ENCODE peak calls at places on chromosomes 7 and 10, in five cellular contexts. K is prostate gland, X is BJ, E is psoas muscle, D is mucosa of descending colon. P is an unnamed sample. For H3K36me3, the result is how much of the 10 kb centered on the place peaks cover.

GRCh38 chr7:140478361-140479061 is 794 bp downstream of the MKRN1 start:
- DNase-seq in E (peak), X (no peak), D (peak), K (peak), P (peak)

GRCh38 chr7:29865526-29865925 is 59.2 kb downstream of the WIPF3 start:
- DNase-seq in E (no peak), X (peak), D (no peak), K (no peak), P (peak)

GRCh38 chr10:13087986-13088618 is 11.9 kb upstream of the OPTN start:
- DNase-seq in K (no peak), E (no peak), D (no peak), X (peak), P (peak)

GRCh38 chr7:28125381-28126046 is 55.1 kb downstream of the JAZF1 start:
- DNase-seq in D (no peak), K (no peak), E (no peak), X (no peak), P (no peak)

GRCh38 chr10:102652170-102652926 is 8.1 kb downstream of the TRIM8 start:
- DNase-seq in E (no peak), K (no peak), X (no peak), D (no peak), P (peak)

GRCh38 chr10:24333736-24334135 is 124.8 kb downstream of the KIAA1217 start:
- DNase-seq in X (peak), E (no peak), D (no peak), K (no peak), P (no peak)

GRCh38 chr10:75922435-75922834 is 491.0 kb downstream of the LRMDA start:
- DNase-seq in D (no peak), K (no peak), E (no peak), X (no peak), P (no peak)

GRCh38 chr7:87598234-87599009 is 2.3 kb downstream of the ABCB1 start:
- DNase-seq in E (no peak), X (no peak), K (no peak), D (no peak), P (no peak)

GRCh38 chr10:95741807-95742528 is 14.0 kb upstream of the ENTPD1 start:
- DNase-seq in K (no peak), D (no peak), X (no peak), E (no peak), P (no peak)

GRCh38 chr10:50540069-50540825 is 83.5 kb downstream of the SGMS1 start:
- DNase-seq in K (no peak), E (no peak), D (no peak), X (no peak), P (no peak)

GRCh38 chr7:26390016-26390415 is 98.4 kb downstream of the SNX10 start:
- DNase-seq in D (no peak), E (no peak), K (no peak), X (no peak), P (no peak)

GRCh38 chr7:45196374-45196773 is 38.8 kb downstream of the RAMP3 start:
- DNase-seq in E (peak), D (no peak), K (no peak), X (no peak), P (no peak)

GRCh38 chr10:44924261-44925040 is 13.3 kb downstream of the TMEM72 start:
- DNase-seq in D (no peak), K (no peak), E (no peak), X (no peak), P (no peak)

GRCh38 chr10:131626274-131626673 is 274.5 kb upstream of the PPP2R2D start:
- DNase-seq in K (no peak), X (no peak), E (no peak), D (no peak), P (no peak)

GRCh38 chr10:98892523-98892922 is 343.1 kb downstream of the HPSE2 start:
- DNase-seq in K (no peak), D (no peak), E (no peak), X (no peak), P (no peak)

GRCh38 chr10:78448470-78448869 is 414.8 kb downstream of the RPS24 start:
- DNase-seq in D (no peak), K (no peak), X (no peak), E (no peak), P (no peak)

GRCh38 chr7:33558961-33559710 is 346.2 kb upstream of the BMPER start:
- DNase-seq in E (no peak), K (no peak), X (no peak), D (no peak), P (no peak)

GRCh38 chr7:28128608-28129007 is 52.0 kb downstream of the JAZF1 start:
- DNase-seq in K (no peak), E (no peak), X (no peak), D (no peak), P (no peak)

GRCh38 chr10:4345842-4346241 is 480.2 kb upstream of the AKR1E2 start:
- DNase-seq in X (no peak), K (no peak), E (no peak), D (no peak), P (no peak)

GRCh38 chr10:4343798-4344370 is 482.1 kb upstream of the AKR1E2 start:
- DNase-seq in X (no peak), D (no peak), K (no peak), E (no peak), P (no peak)

GRCh38 chr10:4343091-4343490 is 482.9 kb upstream of the AKR1E2 start:
- DNase-seq in D (no peak), X (no peak), K (no peak), E (no peak), P (no peak)

GRCh38 chr10:4346257-4346656 is 479.8 kb upstream of the AKR1E2 start:
- DNase-seq in D (no peak), X (no peak), K (no peak), E (no peak), P (no peak)

DNA sequence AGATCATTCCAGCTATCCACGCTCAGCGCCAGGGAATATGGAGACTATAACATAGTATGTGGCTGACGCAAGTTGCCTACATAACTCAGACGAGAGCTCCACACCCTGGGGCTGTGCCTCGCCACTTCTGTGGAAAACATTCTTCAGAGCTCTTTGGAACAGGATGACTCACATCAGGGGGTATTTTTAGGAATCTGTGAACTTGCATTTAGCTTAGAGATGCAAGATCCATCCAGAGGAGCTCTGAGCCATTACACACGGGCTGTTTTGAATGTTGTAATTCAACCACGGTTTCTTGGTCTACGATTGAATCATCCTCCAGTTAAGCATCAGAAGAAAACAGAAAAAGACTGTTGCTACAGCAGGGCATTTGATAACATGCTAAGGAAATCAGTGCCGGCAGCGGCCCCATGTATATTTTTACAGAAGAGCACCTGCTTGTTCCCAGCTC is 481.4 kb upstream of the AKR1E2 start:
- DNase-seq in K (no peak), X (peak), E (peak), D (no peak), P (peak)
- TF ChIP-seq CTCF in K (no peak), X (peak), E (peak), D (no peak), P (peak)

GRCh38 chr7:32501522-32501921 is 6.2 kb downstream of the AVL9 start:
- DNase-seq in X (no peak), E (no peak), K (no peak), D (no peak), P (peak)
- H3K36me3 ChIP-seq in X (under half), E (under half), K (under half), D (under half), P (under half)

DNA sequence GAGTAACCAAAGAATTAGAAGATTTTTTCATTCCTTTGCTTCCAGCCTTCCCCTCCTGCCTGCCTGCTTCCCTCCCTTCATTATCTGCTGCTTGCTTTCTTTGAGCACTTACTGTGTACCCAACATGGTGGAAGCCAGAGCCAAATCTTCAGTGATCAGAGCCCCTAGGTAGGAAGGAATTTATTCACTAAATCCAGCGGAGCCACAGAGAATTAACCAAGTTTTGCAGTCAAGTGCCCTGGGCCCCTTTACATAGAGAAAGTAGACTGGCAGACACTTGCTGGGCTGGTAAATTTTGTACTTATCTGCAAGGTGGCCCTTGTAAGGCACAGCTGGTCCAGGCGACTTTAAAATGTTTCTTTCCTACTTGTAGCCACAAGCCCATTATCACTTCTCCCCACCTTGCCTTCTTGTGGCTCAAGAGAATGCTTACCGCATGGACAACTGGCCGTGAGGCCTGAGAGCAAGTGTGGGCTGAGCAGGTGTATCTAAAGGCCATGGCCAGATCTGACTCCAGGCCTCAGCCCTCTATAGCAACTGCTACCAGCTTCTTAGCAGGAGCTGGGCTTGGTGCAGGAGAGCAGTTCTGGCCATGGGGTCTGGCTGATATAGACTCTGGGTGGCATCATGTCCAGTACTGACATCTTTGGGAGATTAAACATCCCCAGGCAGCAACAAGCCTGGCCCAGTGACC is 11.1 kb downstream of the UNC5B start:
- DNase-seq in X (no peak), D (no peak), K (no peak), E (no peak), P (no peak)
- H3K4me3 ChIP-seq in X (no peak), D (no peak), K (no peak), E (no peak), P (no peak)

GRCh38 chr7:107661081-107661864 is 645 bp downstream of the SLC26A4 start:
- DNase-seq in D (peak), K (peak), X (no peak), E (peak), P (peak)
- TF ChIP-seq CTCF in D (no peak), K (peak), X (peak), E (no peak), P (no peak)

GRCh38 chr7:73448609-73449008 is 15.0 kb downstream of the FZD9 start:
- DNase-seq in K (no peak), D (no peak), X (peak), E (no peak), P (no peak)

GRCh38 chr7:73449422-73449821 is 15.8 kb downstream of the FZD9 start:
- DNase-seq in X (no peak), D (no peak), E (no peak), K (no peak), P (no peak)

GRCh38 chr7:73454424-73454823 is 20.8 kb downstream of the FZD9 start:
- DNase-seq in E (no peak), X (no peak), K (no peak), D (no peak), P (no peak)

GRCh38 chr7:73452999-73453635 is 19.5 kb downstream of the FZD9 start:
- DNase-seq in X (no peak), E (no peak), D (no peak), K (no peak), P (no peak)

DNA sequence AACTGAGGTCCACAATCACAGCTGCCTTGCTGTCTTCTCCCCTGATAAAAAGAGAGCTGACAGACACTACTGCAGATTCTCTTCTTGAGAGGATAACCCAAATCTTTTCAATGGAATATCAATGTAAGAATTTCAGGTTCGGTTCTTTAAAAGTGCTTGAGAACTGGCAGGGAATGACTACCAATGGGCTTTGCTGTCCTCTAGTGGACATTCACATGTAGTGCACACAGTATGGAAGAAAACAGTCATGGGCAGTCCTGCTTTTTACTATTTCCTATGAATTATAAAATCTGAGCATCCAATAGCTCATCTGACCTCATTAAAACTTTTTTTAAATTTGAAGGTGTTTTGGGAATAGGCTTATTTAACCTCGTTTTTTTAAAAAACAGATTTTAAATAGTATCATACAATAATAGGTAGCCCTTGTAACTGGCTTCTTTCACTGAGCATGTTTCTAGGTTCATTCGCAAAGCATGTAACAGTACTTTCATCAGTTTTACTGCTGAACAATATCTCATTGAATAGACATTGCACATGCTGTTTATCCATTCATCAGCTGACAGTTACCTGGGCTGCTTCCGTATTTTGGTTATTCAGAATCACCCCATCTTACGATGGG is 18.3 kb downstream of the FZD9 start:
- DNase-seq in X (no peak), K (no peak), D (no peak), E (no peak), P (peak)
- H3K36me3 ChIP-seq in X (under half), K (under half), D (under half), E (under half), P (half or more)

GRCh38 chr7:158816271-158816670 is 13.0 kb downstream of the ESYT2 start:
- DNase-seq in K (no peak), E (no peak), X (no peak), D (no peak), P (no peak)
- H3K4me3 ChIP-seq in K (no peak), E (peak), X (no peak), D (no peak), P (peak)

DNA sequence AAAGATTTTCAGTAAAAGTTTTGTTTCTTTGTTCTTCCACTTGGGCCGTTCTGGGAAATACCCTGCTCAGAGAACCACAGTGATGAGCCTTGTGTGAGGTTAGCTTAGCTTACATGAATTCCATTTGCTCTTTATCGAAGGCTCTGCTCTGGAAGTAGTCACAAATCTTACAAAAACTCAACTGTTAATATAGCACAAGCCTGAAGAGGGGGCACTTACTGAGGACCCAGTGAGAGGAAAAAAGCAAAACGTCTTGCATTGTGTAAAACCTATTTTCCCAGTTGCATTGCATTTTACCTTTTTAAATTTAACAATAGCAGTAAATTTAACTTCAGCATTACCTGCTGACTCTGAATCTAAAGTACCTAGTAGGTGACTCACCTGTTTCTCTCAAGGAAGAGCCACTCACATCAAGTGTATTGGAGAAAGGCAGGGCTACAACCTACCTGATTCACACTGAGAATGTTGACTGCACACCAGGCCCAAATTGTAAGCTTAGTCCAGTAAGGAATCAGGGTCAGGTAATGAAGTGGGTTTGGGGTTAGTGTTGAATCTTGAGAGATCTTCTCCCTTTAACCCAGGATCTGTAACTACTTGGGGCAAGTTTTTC is 42.3 kb downstream of the PPP1R17 start:
- DNase-seq in K (no peak), D (no peak), E (no peak), X (no peak), P (no peak)
- TF ChIP-seq CTCF in K (no peak), D (no peak), E (no peak), X (peak), P (peak)